ENCODE peak calls at places on chromosomes 3 and 15, in four cellular contexts. W is HepG2, C is HCT116, O is K562. A is an unnamed sample.

GRCh38 chr3:157129782-157130137 is 30.2 kb downstream of the CCNL1 start:
- DNase-seq in W (no peak), C (peak), O (no peak), A (no peak)

GRCh38 chr15:89472785-89473256 is 23.6 kb downstream of the RHCG start:
- DNase-seq in W (peak), C (peak), O (peak), A (peak)

GRCh38 chr3:124885466-124886167 is 1.5 kb downstream of the ITGB5 start:
- DNase-seq in W (no peak), C (no peak), O (no peak), A (no peak)

GRCh38 chr3:104952587-104952986 is 414.1 kb upstream of the ALCAM start:
- DNase-seq in W (no peak), C (no peak), O (no peak), A (no peak)

GRCh38 chr3:193014961-193015360 is 97.3 kb upstream of the MB21D2 start:
- DNase-seq in W (no peak), C (no peak), O (no peak), A (no peak)

GRCh38 chr15:89500397-89501270 is 4.3 kb upstream of the RHCG start:
- DNase-seq in W (no peak), C (no peak), O (no peak), A (no peak)

GRCh38 chr3:35664460-35664919 is 25.2 kb downstream of the ARPP21 start:
- DNase-seq in W (no peak), C (no peak), O (no peak), A (no peak)

GRCh38 chr15:35439291-35439690 is 106.7 kb downstream of the DPH6 start:
- DNase-seq in W (no peak), C (no peak), O (no peak), A (no peak)

GRCh38 chr3:11331101-11331500 is 58.9 kb downstream of the ATG7 start:
- DNase-seq in W (no peak), C (no peak), O (no peak), A (no peak)

GRCh38 chr3:148513066-148513671 is 184.5 kb upstream of the AGTR1 start:
- DNase-seq in W (no peak), C (no peak), O (no peak), A (no peak)

DNA sequence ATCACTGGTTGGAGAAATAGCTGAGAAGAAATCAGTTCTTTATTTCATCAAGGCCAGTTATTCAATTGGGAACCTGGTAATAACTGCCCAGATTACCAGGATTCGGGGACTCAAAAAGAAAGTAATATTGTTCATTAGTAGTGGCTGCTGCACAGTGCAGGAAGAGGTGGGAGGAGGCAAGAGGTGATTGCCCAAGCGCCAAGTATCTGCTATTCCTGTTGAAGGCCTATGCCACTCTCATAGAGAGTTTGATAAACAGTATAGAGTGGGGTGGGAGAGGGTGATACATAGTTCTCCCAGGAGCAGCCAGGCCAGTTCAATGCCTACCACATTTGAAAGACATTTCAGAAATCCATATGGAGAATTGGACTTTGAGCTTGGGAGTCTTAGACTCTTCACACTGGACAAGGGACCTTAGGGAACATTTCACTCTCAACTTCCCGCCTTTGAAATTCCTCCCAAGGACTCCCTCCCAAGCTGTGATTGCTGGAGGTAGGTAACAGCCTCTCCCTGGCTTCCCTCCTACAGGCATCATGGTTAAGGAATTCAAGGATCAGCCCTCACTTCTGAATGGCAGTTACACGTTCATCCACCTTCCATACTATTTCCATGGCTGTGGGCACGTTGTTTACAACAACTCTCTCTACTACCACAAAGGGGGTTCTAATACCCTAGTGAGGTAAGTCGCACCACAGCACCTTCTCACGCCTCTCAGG is 59.8 kb downstream of the GLDN start:
- DNase-seq in W (no peak), C (no peak), O (no peak), A (no peak)
- TF ChIP-seq TCF7L2 in W (no peak), C (no peak), O (no peak), A (no peak)

GRCh38 chr3:139317660-139318430 is 26.0 kb upstream of the MRPS22 start:
- DNase-seq in W (no peak), C (peak), O (peak), A (no peak)

GRCh38 chr3:139318826-139319225 is 25.0 kb upstream of the MRPS22 start:
- DNase-seq in W (no peak), C (no peak), O (no peak), A (no peak)

GRCh38 chr3:139317215-139317614 is 26.6 kb upstream of the MRPS22 start:
- DNase-seq in W (no peak), C (no peak), O (no peak), A (no peak)

GRCh38 chr3:139319428-139320402 is 24.1 kb upstream of the MRPS22 start:
- DNase-seq in W (peak), C (no peak), O (peak), A (no peak)

GRCh38 chr3:139318431-139318816 is 25.4 kb upstream of the MRPS22 start:
- DNase-seq in W (no peak), C (no peak), O (no peak), A (no peak)
- TF ChIP-seq TCF7L2 in W (no peak), C (no peak), O (no peak), A (no peak)

GRCh38 chr3:101938262-101938847 is 89.0 kb downstream of the NFKBIZ start:
- DNase-seq in W (no peak), C (no peak), O (no peak), A (no peak)
- TF ChIP-seq TCF7L2 in W (no peak), C (no peak), O (no peak), A (no peak)

GRCh38 chr15:40893733-40894688 is at the start of gene VPS18:
- DNase-seq in W (peak), C (peak), O (peak), A (peak)

GRCh38 chr15:40892449-40893012 is 1.7 kb upstream of the VPS18 start:
- DNase-seq in W (no peak), C (no peak), O (no peak), A (no peak)

GRCh38 chr15:40893019-40893723 is 1.1 kb upstream of the VPS18 start:
- DNase-seq in W (no peak), C (no peak), O (no peak), A (no peak)

GRCh38 chr15:40894689-40895308 is 549 bp downstream of the VPS18 start:
- DNase-seq in W (peak), C (peak), O (peak), A (no peak)

DNA sequence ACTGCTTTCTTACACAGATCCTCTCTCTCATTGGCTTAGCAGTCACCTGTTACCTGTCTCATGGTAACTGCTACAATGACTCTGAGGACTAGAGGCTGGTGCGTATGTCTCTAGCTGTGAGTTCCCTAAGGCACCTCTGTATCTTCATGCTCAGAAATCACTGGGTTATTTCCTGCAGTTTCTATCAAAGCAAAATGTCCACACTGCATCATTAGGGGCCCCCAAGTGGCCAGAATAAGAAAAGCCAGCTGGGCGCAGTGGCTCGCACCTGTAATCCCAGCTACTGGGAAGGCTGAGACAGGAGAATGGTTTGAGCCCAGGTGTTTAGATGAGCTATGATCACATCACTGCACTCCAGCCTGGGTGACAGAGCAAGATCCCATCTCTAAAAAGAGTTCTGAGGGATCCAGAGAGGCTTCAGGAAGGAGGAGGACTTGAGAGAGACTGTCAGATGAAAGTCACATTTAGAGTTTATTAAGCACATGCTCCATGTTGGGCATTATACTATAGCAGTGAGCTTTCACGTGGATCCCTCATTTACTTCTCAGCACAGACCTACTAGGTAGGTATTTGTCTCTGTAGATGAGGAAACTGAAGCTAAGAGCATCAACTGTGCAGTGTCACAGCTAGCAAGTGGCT is 2.3 kb upstream of the VPS18 start:
- DNase-seq in W (peak), C (peak), O (peak), A (no peak)
- TF ChIP-seq TCF7L2 in W (no peak), C (no peak), O (no peak), A (no peak)

DNA sequence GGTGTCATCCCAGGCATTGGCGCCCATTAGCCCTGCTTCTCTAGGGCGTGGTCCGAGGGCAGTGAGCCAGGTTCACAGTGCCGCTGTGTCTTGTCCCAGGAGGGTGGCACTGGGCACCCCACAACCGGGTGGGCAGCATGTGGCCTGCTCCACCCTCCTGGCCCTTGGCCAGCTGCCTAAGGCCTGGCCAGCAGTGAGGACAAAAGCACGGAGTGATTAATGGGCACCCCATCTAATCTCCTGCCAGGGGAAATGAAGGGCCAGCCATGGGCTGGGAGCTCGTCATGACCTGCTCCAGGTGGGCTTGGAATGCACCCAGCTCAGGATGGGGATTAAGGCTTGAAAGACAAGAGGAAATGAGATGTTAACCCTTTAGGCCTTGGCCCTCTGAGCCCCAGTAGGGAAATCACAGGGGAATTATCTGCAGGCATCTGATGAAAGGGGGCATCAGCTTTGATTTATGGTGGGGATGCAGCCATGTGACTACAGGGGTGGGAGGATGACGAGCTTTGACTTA is 5.2 kb downstream of the THSD4 start:
- DNase-seq in W (no peak), C (no peak), O (no peak), A (no peak)
- TF ChIP-seq TCF7L2 in W (no peak), C (no peak), O (no peak), A (no peak)

DNA sequence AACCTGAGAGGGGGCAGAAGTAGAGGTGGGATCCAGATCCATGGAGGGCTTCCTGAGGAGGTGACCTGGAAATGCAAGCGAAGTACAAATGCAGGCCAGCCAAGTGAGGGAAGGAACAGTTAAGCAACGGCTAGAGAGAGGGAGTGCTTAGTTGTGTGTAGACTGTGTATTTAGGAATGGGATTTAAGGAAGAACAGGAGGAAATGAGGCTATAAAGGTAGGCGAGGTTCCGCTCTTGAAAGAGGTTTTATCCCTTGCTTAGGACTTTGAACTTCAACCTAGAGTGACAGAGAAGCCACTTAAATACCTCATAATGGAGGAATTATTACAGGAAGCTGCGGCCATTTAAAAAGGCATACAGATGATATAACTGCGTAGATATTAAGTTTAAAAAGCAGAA is 295.1 kb downstream of the THSD4 start:
- DNase-seq in W (no peak), C (no peak), O (no peak), A (no peak)
- TF ChIP-seq TCF7L2 in W (no peak), C (no peak), O (no peak), A (no peak)